ENCODE peak calls at places on chromosomes 3 and 15, in eight cellular contexts. Z is myocyte, L is SW 1271, E is hypothalamus, D is EL, J is Peyer's patch, H is LoVo, T is GM13977. O is an unnamed sample.

GRCh38 chr3:196111939-196112386 is 30.1 kb upstream of the TFRC start:
- DNase-seq in Z (no peak), L (no peak), E (no peak), D (no peak), J (no peak), H (no peak), T (peak; percentile 71), O (no peak)

GRCh38 chr15:80003934-80004472 is 33.0 kb upstream of the BCL2A1 start:
- DNase-seq in Z (no peak), L (no peak), E (no peak), D (no peak), J (peak; percentile 18), H (no peak), T (no peak), O (no peak)

GRCh38 chr15:50753463-50753862 is 12.0 kb downstream of the SPPL2A start:
- DNase-seq in Z (no peak), L (no peak), E (no peak), D (no peak), J (no peak), H (no peak), T (no peak), O (no peak)

GRCh38 chr3:197522881-197523342 is 32.9 kb downstream of the BDH1 start:
- DNase-seq in Z (no peak), L (no peak), E (no peak), D (no peak), J (no peak), H (no peak), T (no peak), O (no peak)

GRCh38 chr3:113103588-113103987 is 107.8 kb upstream of the BOC start:
- DNase-seq in Z (no peak), L (no peak), E (no peak), D (no peak), J (no peak), H (no peak), T (no peak), O (no peak)

GRCh38 chr3:67044295-67044694 is 46.2 kb downstream of the KBTBD8 start:
- DNase-seq in Z (no peak), L (no peak), E (no peak), D (peak; percentile 4), J (no peak), H (no peak), T (no peak), O (no peak)

GRCh38 chr3:129626744-129627349 is 20.4 kb upstream of the PLXND1 start:
- DNase-seq in Z (peak; percentile 90), L (peak; percentile 86), E (peak; percentile 58), D (peak; percentile 91), J (peak; percentile 96), H (peak; percentile 93), T (peak; percentile 97), O (peak; percentile 97)

GRCh38 chr15:58114812-58115211 is 23.4 kb upstream of the AQP9 start:
- DNase-seq in Z (no peak), L (no peak), E (no peak), D (no peak), J (no peak), H (no peak), T (no peak), O (no peak)

GRCh38 chr3:38598791-38599190 is 50.7 kb downstream of the SCN5A start:
- DNase-seq in Z (no peak), L (no peak), E (no peak), D (no peak), J (no peak), H (no peak), T (no peak), O (no peak)

GRCh38 chr15:89378699-89379422 is 44.2 kb upstream of the POLG start:
- DNase-seq in Z (no peak), L (no peak), E (no peak), D (no peak), J (no peak), H (no peak), T (no peak), O (no peak)

GRCh38 chr3:187679638-187680396 is 9.6 kb upstream of the SST start:
- DNase-seq in Z (peak; percentile 79), L (peak; percentile 20), E (peak; percentile 13), D (peak; percentile 76), J (peak; percentile 86), H (peak; percentile 73), T (peak; percentile 72), O (peak; percentile 78)

GRCh38 chr3:35263477-35263876 is 375.8 kb upstream of the ARPP21 start:
- DNase-seq in Z (no peak), L (no peak), E (no peak), D (no peak), J (no peak), H (no peak), T (no peak), O (no peak)

GRCh38 chr3:66492672-66493071 is 8.2 kb downstream of the LRIG1 start:
- DNase-seq in Z (no peak), L (no peak), E (no peak), D (no peak), J (peak; percentile 80), H (peak; percentile 16), T (no peak), O (no peak)

GRCh38 chr3:111858641-111859040 is 424 bp upstream of the PHLDB2 start:
- DNase-seq in Z (no peak), L (no peak), E (no peak), D (no peak), J (no peak), H (no peak), T (no peak), O (no peak)

GRCh38 chr15:81575436-81576123 is 201.6 kb upstream of the TMC3 start:
- DNase-seq in Z (no peak), L (no peak), E (no peak), D (no peak), J (no peak), H (no peak), T (no peak), O (no peak)

GRCh38 chr3:65013053-65013452 is 325.3 kb upstream of the ADAMTS9 start:
- DNase-seq in Z (no peak), L (no peak), E (no peak), D (no peak), J (no peak), H (no peak), T (no peak), O (no peak)

O was measured in Right ventricle myocardium inferior.